ENCODE peak calls at places on chromosomes 4 and X, in seven cellular contexts. One of them, this sample, is unnamed.

GRCh38 chrX:14817559-14817958 is 55.3 kb downstream of the FANCB start:
- DNase-seq in foreskin fibroblast: no peak
- DNase-seq in sigmoid colon: no peak
- DNase-seq in left ventricle myocardium inferior: no peak
- DNase-seq in hepatocyte: no peak
- DNase-seq in cardiac fibroblast: no peak
- DNase-seq in heart right ventricle: no peak
- DNase-seq in this sample: no peak

GRCh38 chr4:2064276-2064991 is 5.3 kb downstream of the NAT8L start:
- DNase-seq in foreskin fibroblast: no peak
- DNase-seq in sigmoid colon: no peak
- DNase-seq in left ventricle myocardium inferior: peak; percentile 9
- DNase-seq in hepatocyte: no peak
- DNase-seq in cardiac fibroblast: no peak
- DNase-seq in heart right ventricle: no peak
- DNase-seq in this sample: peak; percentile 81

GRCh38 chr4:126658391-126658790 is 974.4 kb upstream of the INTU start:
- DNase-seq in foreskin fibroblast: no peak
- DNase-seq in sigmoid colon: no peak
- DNase-seq in left ventricle myocardium inferior: no peak
- DNase-seq in hepatocyte: no peak
- DNase-seq in cardiac fibroblast: no peak
- DNase-seq in heart right ventricle: no peak
- DNase-seq in this sample: no peak

GRCh38 chr4:67727124-67727850 is 26.3 kb upstream of the UBA6 start:
- DNase-seq in foreskin fibroblast: peak; percentile 65
- DNase-seq in sigmoid colon: no peak
- DNase-seq in left ventricle myocardium inferior: no peak
- DNase-seq in hepatocyte: no peak
- DNase-seq in cardiac fibroblast: peak; percentile 88
- DNase-seq in heart right ventricle: no peak
- DNase-seq in this sample: no peak

GRCh38 chrX:110287605-110288004 is 30.3 kb downstream of the AMMECR1 start:
- DNase-seq in foreskin fibroblast: peak; percentile 44
- DNase-seq in sigmoid colon: no peak
- DNase-seq in left ventricle myocardium inferior: no peak
- DNase-seq in hepatocyte: no peak
- DNase-seq in cardiac fibroblast: peak; percentile 40
- DNase-seq in heart right ventricle: no peak
- DNase-seq in this sample: no peak

GRCh38 chr4:103306870-103307345 is 108.8 kb upstream of the CENPE start:
- DNase-seq in foreskin fibroblast: no peak
- DNase-seq in sigmoid colon: peak; percentile 59
- DNase-seq in left ventricle myocardium inferior: no peak
- DNase-seq in hepatocyte: peak; percentile 82
- DNase-seq in cardiac fibroblast: no peak
- DNase-seq in heart right ventricle: peak; percentile 4
- DNase-seq in this sample: peak; percentile 28

GRCh38 chr4:67106846-67107467 is 438.3 kb downstream of the CENPC start:
- DNase-seq in foreskin fibroblast: no peak
- DNase-seq in sigmoid colon: no peak
- DNase-seq in left ventricle myocardium inferior: no peak
- DNase-seq in hepatocyte: peak; percentile 41
- DNase-seq in cardiac fibroblast: no peak
- DNase-seq in heart right ventricle: no peak
- DNase-seq in this sample: no peak

GRCh38 chr4:41318839-41319530 is 62.3 kb downstream of the UCHL1 start:
- DNase-seq in foreskin fibroblast: no peak
- DNase-seq in sigmoid colon: no peak
- DNase-seq in left ventricle myocardium inferior: peak; percentile 56
- DNase-seq in hepatocyte: peak; percentile 50
- DNase-seq in cardiac fibroblast: peak; percentile 14
- DNase-seq in heart right ventricle: peak; percentile 43
- DNase-seq in this sample: no peak

GRCh38 chr4:154618708-154619315 is 6.4 kb upstream of the FGG start:
- DNase-seq in foreskin fibroblast: peak; percentile 19
- DNase-seq in sigmoid colon: no peak
- DNase-seq in left ventricle myocardium inferior: no peak
- DNase-seq in hepatocyte: peak; percentile 82
- DNase-seq in cardiac fibroblast: peak; percentile 75
- DNase-seq in heart right ventricle: no peak
- DNase-seq in this sample: peak; percentile 54

GRCh38 chr4:38209654-38210053 is 249.5 kb downstream of the PTTG2 start:
- DNase-seq in foreskin fibroblast: no peak
- DNase-seq in sigmoid colon: no peak
- DNase-seq in left ventricle myocardium inferior: no peak
- DNase-seq in hepatocyte: no peak
- DNase-seq in cardiac fibroblast: no peak
- DNase-seq in heart right ventricle: no peak
- DNase-seq in this sample: no peak

GRCh38 chr4:16205298-16206164 is 20.7 kb downstream of the TAPT1 start:
- DNase-seq in foreskin fibroblast: no peak
- DNase-seq in sigmoid colon: no peak
- DNase-seq in left ventricle myocardium inferior: no peak
- DNase-seq in hepatocyte: peak; percentile 52
- DNase-seq in cardiac fibroblast: peak; percentile 47
- DNase-seq in heart right ventricle: no peak
- DNase-seq in this sample: no peak

GRCh38 chr4:53174824-53175223 is 191.0 kb downstream of the SCFD2 start:
- DNase-seq in foreskin fibroblast: no peak
- DNase-seq in sigmoid colon: no peak
- DNase-seq in left ventricle myocardium inferior: no peak
- DNase-seq in hepatocyte: no peak
- DNase-seq in cardiac fibroblast: no peak
- DNase-seq in heart right ventricle: no peak
- DNase-seq in this sample: no peak

GRCh38 chrX:12471061-12471460 is 320.2 kb upstream of the PRPS2 start:
- DNase-seq in foreskin fibroblast: no peak
- DNase-seq in sigmoid colon: no peak
- DNase-seq in left ventricle myocardium inferior: no peak
- DNase-seq in hepatocyte: no peak
- DNase-seq in cardiac fibroblast: no peak
- DNase-seq in heart right ventricle: no peak
- DNase-seq in this sample: no peak

GRCh38 chr4:105092356-105092755 is 54.3 kb upstream of the TET2 start:
- DNase-seq in foreskin fibroblast: peak; percentile 62
- DNase-seq in sigmoid colon: no peak
- DNase-seq in left ventricle myocardium inferior: no peak
- DNase-seq in hepatocyte: peak; percentile 9
- DNase-seq in cardiac fibroblast: peak; percentile 93
- DNase-seq in heart right ventricle: no peak
- DNase-seq in this sample: no peak

GRCh38 chr4:10082459-10083272 is 33.9 kb downstream of the WDR1 start:
- DNase-seq in foreskin fibroblast: no peak
- DNase-seq in sigmoid colon: peak; percentile 55
- DNase-seq in left ventricle myocardium inferior: peak; percentile 9
- DNase-seq in hepatocyte: no peak
- DNase-seq in cardiac fibroblast: no peak
- DNase-seq in heart right ventricle: no peak
- DNase-seq in this sample: peak; percentile 17

GRCh38 chrX:19810809-19811208 is 76.6 kb downstream of the SH3KBP1 start:
- DNase-seq in foreskin fibroblast: peak; percentile 31
- DNase-seq in sigmoid colon: no peak
- DNase-seq in left ventricle myocardium inferior: no peak
- DNase-seq in hepatocyte: no peak
- DNase-seq in cardiac fibroblast: peak; percentile 59
- DNase-seq in heart right ventricle: no peak
- DNase-seq in this sample: no peak

GRCh38 chr4:118124977-118125376 is 90.7 kb downstream of the NDST3 start:
- DNase-seq in foreskin fibroblast: no peak
- DNase-seq in sigmoid colon: no peak
- DNase-seq in left ventricle myocardium inferior: no peak
- DNase-seq in hepatocyte: no peak
- DNase-seq in cardiac fibroblast: no peak
- DNase-seq in heart right ventricle: no peak
- DNase-seq in this sample: no peak

GRCh38 chr4:6251365-6251764 is 18.3 kb upstream of the WFS1 start:
- DNase-seq in foreskin fibroblast: no peak
- DNase-seq in sigmoid colon: no peak
- DNase-seq in left ventricle myocardium inferior: no peak
- DNase-seq in hepatocyte: no peak
- DNase-seq in cardiac fibroblast: no peak
- DNase-seq in heart right ventricle: no peak
- DNase-seq in this sample: no peak

GRCh38 chrX:16368696-16369095 is 201.4 kb downstream of the MAGEB17 start:
- DNase-seq in foreskin fibroblast: no peak
- DNase-seq in sigmoid colon: no peak
- DNase-seq in left ventricle myocardium inferior: no peak
- DNase-seq in hepatocyte: no peak
- DNase-seq in cardiac fibroblast: no peak
- DNase-seq in heart right ventricle: no peak
- DNase-seq in this sample: no peak

GRCh38 chrX:54482839-54483593 is 13.0 kb downstream of the FGD1 start:
- DNase-seq in foreskin fibroblast: no peak
- DNase-seq in sigmoid colon: no peak
- DNase-seq in left ventricle myocardium inferior: no peak
- DNase-seq in hepatocyte: peak; percentile 23
- DNase-seq in cardiac fibroblast: no peak
- DNase-seq in heart right ventricle: no peak
- DNase-seq in this sample: no peak

GRCh38 chr4:25448379-25449109 is 71.5 kb downstream of the ANAPC4 start:
- DNase-seq in foreskin fibroblast: peak; percentile 29
- DNase-seq in sigmoid colon: peak; percentile 60
- DNase-seq in left ventricle myocardium inferior: no peak
- DNase-seq in hepatocyte: no peak
- DNase-seq in cardiac fibroblast: peak; percentile 8
- DNase-seq in heart right ventricle: no peak
- DNase-seq in this sample: no peak

GRCh38 chr4:83846193-83846830 is 310.4 kb downstream of the GPAT3 start:
- DNase-seq in foreskin fibroblast: no peak
- DNase-seq in sigmoid colon: no peak
- DNase-seq in left ventricle myocardium inferior: no peak
- DNase-seq in hepatocyte: no peak
- DNase-seq in cardiac fibroblast: no peak
- DNase-seq in heart right ventricle: no peak
- DNase-seq in this sample: no peak

GRCh38 chrX:70762285-70762684 is 146.2 kb downstream of the TEX11 start:
- DNase-seq in foreskin fibroblast: no peak
- DNase-seq in sigmoid colon: no peak
- DNase-seq in left ventricle myocardium inferior: no peak
- DNase-seq in hepatocyte: peak; percentile 4
- DNase-seq in cardiac fibroblast: no peak
- DNase-seq in heart right ventricle: no peak
- DNase-seq in this sample: no peak

GRCh38 chrX:46044486-46044885 is 500.7 kb downstream of the ZNF674 start:
- DNase-seq in foreskin fibroblast: no peak
- DNase-seq in sigmoid colon: no peak
- DNase-seq in left ventricle myocardium inferior: no peak
- DNase-seq in hepatocyte: no peak
- DNase-seq in cardiac fibroblast: peak; percentile 2
- DNase-seq in heart right ventricle: no peak
- DNase-seq in this sample: no peak

GRCh38 chrX:46036508-46036907 is 508.7 kb downstream of the ZNF674 start:
- DNase-seq in foreskin fibroblast: no peak
- DNase-seq in sigmoid colon: no peak
- DNase-seq in left ventricle myocardium inferior: no peak
- DNase-seq in hepatocyte: no peak
- DNase-seq in cardiac fibroblast: peak; percentile 1
- DNase-seq in heart right ventricle: no peak
- DNase-seq in this sample: no peak

GRCh38 chrX:46034868-46035267 is 510.4 kb downstream of the ZNF674 start:
- DNase-seq in foreskin fibroblast: no peak
- DNase-seq in sigmoid colon: no peak
- DNase-seq in left ventricle myocardium inferior: no peak
- DNase-seq in hepatocyte: no peak
- DNase-seq in cardiac fibroblast: no peak
- DNase-seq in heart right ventricle: no peak
- DNase-seq in this sample: no peak

GRCh38 chrX:46040001-46040400 is 505.2 kb downstream of the ZNF674 start:
- DNase-seq in foreskin fibroblast: no peak
- DNase-seq in sigmoid colon: no peak
- DNase-seq in left ventricle myocardium inferior: no peak
- DNase-seq in hepatocyte: no peak
- DNase-seq in cardiac fibroblast: no peak
- DNase-seq in heart right ventricle: no peak
- DNase-seq in this sample: no peak

DNA sequence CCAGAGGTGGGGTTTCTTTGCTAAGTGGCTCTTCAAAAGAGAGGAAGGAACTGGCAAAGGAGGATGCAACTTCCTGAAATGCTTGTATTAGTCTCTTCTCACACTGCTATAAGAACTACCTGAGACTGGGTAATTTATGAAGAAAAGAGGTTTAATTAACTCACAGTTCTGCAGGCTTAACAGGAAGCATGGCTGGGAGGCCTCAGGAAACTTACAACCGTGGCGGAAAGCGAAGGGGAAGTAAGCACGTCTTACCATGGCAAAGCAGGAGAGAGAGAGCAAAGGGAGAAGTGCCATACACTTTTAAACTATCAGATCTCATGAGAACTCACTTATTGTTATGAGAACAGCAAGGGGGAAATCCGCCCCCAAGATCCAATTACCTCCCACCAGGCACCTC is 505.7 kb downstream of the ZNF674 start:
- DNase-seq in foreskin fibroblast: no peak
- DNase-seq in sigmoid colon: no peak
- DNase-seq in left ventricle myocardium inferior: no peak
- DNase-seq in hepatocyte: no peak
- DNase-seq in cardiac fibroblast: no peak
- DNase-seq in heart right ventricle: no peak
- DNase-seq in this sample: no peak
- TF ChIP-seq CTCF in foreskin fibroblast: no peak
- TF ChIP-seq CTCF in sigmoid colon: no peak
- TF ChIP-seq CTCF in left ventricle myocardium inferior: no peak
- TF ChIP-seq CTCF in hepatocyte: no peak
- TF ChIP-seq CTCF in cardiac fibroblast: no peak
- TF ChIP-seq CTCF in heart right ventricle: no peak
- TF ChIP-seq CTCF in this sample: no peak

GRCh38 chrX:85611926-85612325 is 232.5 kb upstream of the POF1B start:
- DNase-seq in foreskin fibroblast: no peak
- DNase-seq in sigmoid colon: no peak
- DNase-seq in left ventricle myocardium inferior: no peak
- DNase-seq in hepatocyte: no peak
- DNase-seq in cardiac fibroblast: peak; percentile 22
- DNase-seq in heart right ventricle: no peak
- DNase-seq in this sample: no peak
- TF ChIP-seq CTCF in foreskin fibroblast: no peak
- TF ChIP-seq CTCF in sigmoid colon: no peak
- TF ChIP-seq CTCF in left ventricle myocardium inferior: peak; percentile 29
- TF ChIP-seq CTCF in hepatocyte: peak; percentile 51
- TF ChIP-seq CTCF in cardiac fibroblast: peak; percentile 17
- TF ChIP-seq CTCF in heart right ventricle: peak; percentile 17
- TF ChIP-seq CTCF in this sample: no peak

GRCh38 chr4:48681856-48682255 is 98.2 kb downstream of the FRYL start:
- DNase-seq in foreskin fibroblast: peak; percentile 11
- DNase-seq in sigmoid colon: no peak
- DNase-seq in left ventricle myocardium inferior: no peak
- DNase-seq in hepatocyte: peak; percentile 32
- DNase-seq in cardiac fibroblast: peak; percentile 67
- DNase-seq in heart right ventricle: no peak
- DNase-seq in this sample: no peak
- TF ChIP-seq CTCF in foreskin fibroblast: peak; percentile 40
- TF ChIP-seq CTCF in sigmoid colon: no peak
- TF ChIP-seq CTCF in left ventricle myocardium inferior: peak; percentile 64
- TF ChIP-seq CTCF in hepatocyte: peak; percentile 39
- TF ChIP-seq CTCF in cardiac fibroblast: peak; percentile 48
- TF ChIP-seq CTCF in heart right ventricle: peak; percentile 47
- TF ChIP-seq CTCF in this sample: no peak

DNA sequence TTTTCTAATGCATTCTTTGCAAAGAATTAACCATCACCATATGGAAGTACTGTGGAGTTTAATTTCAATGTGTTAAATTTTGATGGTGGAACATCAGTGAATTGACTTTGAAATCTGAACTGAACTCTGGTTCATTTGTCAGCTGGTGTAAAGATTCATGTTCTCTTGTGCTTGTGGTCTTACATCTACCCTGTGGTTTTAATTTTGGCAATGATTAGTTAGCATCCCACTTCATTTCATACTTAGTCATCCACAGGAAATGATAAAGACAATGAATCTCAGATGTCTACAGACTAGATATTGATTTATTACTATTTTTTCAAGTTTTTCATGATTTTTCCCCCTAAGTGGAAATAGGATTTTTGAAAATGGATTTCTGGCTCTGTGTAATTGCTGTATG is 77.9 kb downstream of the GRID2 start:
- DNase-seq in foreskin fibroblast: no peak
- DNase-seq in sigmoid colon: no peak
- DNase-seq in left ventricle myocardium inferior: no peak
- DNase-seq in hepatocyte: no peak
- DNase-seq in cardiac fibroblast: peak; percentile 1
- DNase-seq in heart right ventricle: no peak
- DNase-seq in this sample: no peak
- TF ChIP-seq CTCF in foreskin fibroblast: no peak
- TF ChIP-seq CTCF in sigmoid colon: no peak
- TF ChIP-seq CTCF in left ventricle myocardium inferior: no peak
- TF ChIP-seq CTCF in hepatocyte: no peak
- TF ChIP-seq CTCF in cardiac fibroblast: no peak
- TF ChIP-seq CTCF in heart right ventricle: no peak
- TF ChIP-seq CTCF in this sample: no peak